ENCODE peak calls at places on chromosomes 4 and X, in seven cellular contexts. D, K, V, P, B, C and Z are unnamed samples.

GRCh38 chr4:148951346-148951745 is 509.1 kb upstream of the NR3C2 start:
- DNase-seq in V (no peak), D (no peak), C (no peak), P (no peak), B (no peak), K (no peak), Z (no peak)

GRCh38 chrX:38175140-38175539 is 45.5 kb downstream of the SRPX start:
- DNase-seq in D (peak; percentile 38), K (peak; percentile 7), P (peak; percentile 27), C (peak; percentile 3), B (peak; percentile 24), V (peak; percentile 48), Z (peak; percentile 28)

GRCh38 chr4:11051181-11051580 is 366.6 kb upstream of the CLNK start:
- DNase-seq in K (no peak), C (no peak), B (no peak), V (no peak), P (no peak), D (no peak), Z (no peak)

GRCh38 chr4:88823058-88823919 is 125.7 kb upstream of the NAP1L5 start:
- DNase-seq in K (peak; percentile 59), B (peak; percentile 29), C (peak; percentile 57), D (peak; percentile 26), P (peak; percentile 61), V (peak; percentile 15), Z (peak; percentile 81)

GRCh38 chr4:8260656-8261111 is 8.9 kb upstream of the HTRA3 start:
- DNase-seq in V (peak; percentile 47), K (no peak), C (no peak), P (no peak), B (no peak), D (peak; percentile 74), Z (no peak)

GRCh38 chrX:121802881-121803412 is 755.5 kb downstream of the GLUD2 start:
- DNase-seq in V (no peak), K (no peak), B (no peak), P (no peak), C (no peak), D (no peak), Z (no peak)

GRCh38 chr4:151117371-151117962 is 18.0 kb downstream of the RPS3A start:
- DNase-seq in B (peak; percentile 37), K (no peak), C (no peak), V (peak; percentile 35), P (peak; percentile 78), D (peak; percentile 65), Z (peak; percentile 69)

GRCh38 chr4:159256037-159256436 is 153.2 kb downstream of the RAPGEF2 start:
- DNase-seq in V (no peak), B (no peak), K (no peak), C (no peak), D (no peak), P (no peak), Z (no peak)

GRCh38 chr4:81392164-81392563 is 79.5 kb downstream of the RASGEF1B start:
- DNase-seq in D (no peak), C (no peak), P (no peak), K (no peak), B (no peak), V (no peak), Z (no peak)

GRCh38 chr4:20249333-20249732 is 2.4 kb upstream of the SLIT2 start:
- DNase-seq in D (peak; percentile 51), K (no peak), V (no peak), B (peak; percentile 12), C (no peak), P (no peak), Z (no peak)

GRCh38 chr4:169407217-169407845 is 136.6 kb upstream of the SH3RF1 start:
- DNase-seq in B (no peak), K (no peak), V (no peak), D (no peak), C (no peak), P (no peak), Z (no peak)

GRCh38 chr4:54550415-54551171 is 107.2 kb upstream of the KIT start:
- DNase-seq in D (no peak), P (no peak), C (no peak), K (no peak), B (no peak), V (no peak), Z (no peak)

GRCh38 chrX:6002056-6002455 is 226.6 kb downstream of the NLGN4X start:
- DNase-seq in P (no peak), V (no peak), B (no peak), K (no peak), C (no peak), D (no peak), Z (no peak)

GRCh38 chr4:150579591-150580234 is 2.2 kb upstream of the MAB21L2 start:
- DNase-seq in D (peak; percentile 57), K (no peak), V (no peak), P (no peak), C (no peak), B (no peak), Z (no peak)

GRCh38 chr4:160481696-160482330 is 1378.9 kb downstream of the RAPGEF2 start:
- DNase-seq in D (no peak), V (no peak), K (no peak), B (no peak), C (no peak), P (no peak), Z (no peak)

GRCh38 chr4:182267048-182267447 is 23.8 kb downstream of the TENM3 start:
- DNase-seq in B (no peak), D (no peak), V (no peak), P (no peak), C (no peak), K (no peak), Z (no peak)

GRCh38 chrX:145396612-145397011 is 149.3 kb downstream of the SPANXN1 start:
- DNase-seq in C (no peak), K (no peak), D (no peak), P (no peak), B (no peak), V (no peak), Z (no peak)

GRCh38 chr4:62324215-62324614 is 1124.1 kb downstream of the ADGRL3 start:
- DNase-seq in K (no peak), P (no peak), C (no peak), V (no peak), D (no peak), B (no peak), Z (no peak)

GRCh38 chr4:183688216-183688615 is 29.1 kb downstream of the TRAPPC11 start:
- DNase-seq in D (no peak), B (no peak), V (no peak), P (no peak), C (no peak), K (no peak), Z (no peak)

GRCh38 chr4:19776929-19777328 is 474.8 kb upstream of the SLIT2 start:
- DNase-seq in B (no peak), P (no peak), K (no peak), D (no peak), C (no peak), V (no peak), Z (no peak)

GRCh38 chr4:56662782-56663468 is 18.2 kb downstream of the HOPX start:
- DNase-seq in B (no peak), K (peak; percentile 36), P (no peak), V (no peak), C (no peak), D (no peak), Z (no peak)

GRCh38 chrX:13938766-13939530 is 90.7 kb downstream of the GEMIN8 start:
- DNase-seq in C (no peak), K (no peak), V (no peak), D (no peak), P (no peak), B (no peak), Z (no peak)

GRCh38 chrX:9873952-9874351 is 87.7 kb downstream of the SHROOM2 start:
- DNase-seq in B (peak; percentile 10), K (no peak), P (peak; percentile 24), D (peak; percentile 37), C (no peak), V (no peak), Z (peak; percentile 35)

GRCh38 chr4:182745268-182745667 is 171.9 kb downstream of the DCTD start:
- DNase-seq in K (no peak), D (peak; percentile 41), P (no peak), C (no peak), V (no peak), B (no peak), Z (no peak)

GRCh38 chrX:51332188-51332942 is at the start of gene NUDT10:
- DNase-seq in V (peak; percentile 83), D (peak; percentile 81), K (peak; percentile 29), B (no peak), P (no peak), C (no peak), Z (no peak)

GRCh38 chrX:154411981-154412340 is 622 bp downstream of the TAFAZZIN start:
- DNase-seq in V (no peak), C (no peak), B (no peak), D (peak; percentile 81), P (peak; percentile 45), K (no peak), Z (peak; percentile 62)

GRCh38 chrX:57678686-57679428 is 1.2 kb downstream of the NLRP2B start:
- DNase-seq in P (no peak), K (no peak), B (no peak), V (no peak), D (no peak), C (no peak), Z (no peak)

GRCh38 chr4:136097676-136098075 is 1434.6 kb downstream of the PCDH18 start:
- DNase-seq in V (no peak), B (no peak), K (no peak), P (no peak), C (no peak), D (no peak), Z (no peak)

GRCh38 chrX:136880003-136880451 is 498 bp downstream of the RBMX start:
- DNase-seq in K (no peak), V (no peak), B (no peak), P (no peak), C (no peak), D (peak; percentile 18), Z (no peak)

GRCh38 chr4:86640469-86640868 is 46.4 kb downstream of the PTPN13 start:
- DNase-seq in P (no peak), K (no peak), V (no peak), B (no peak), C (no peak), D (no peak), Z (no peak)
- TF ChIP-seq YY1 in P (no peak), K (no peak), V (no peak), B (no peak), C (no peak), D (no peak), Z (no peak)

GRCh38 chrX:69182818-69183375 is 17.6 kb upstream of the PJA1 start:
- DNase-seq in C (no peak), D (no peak), P (no peak), V (no peak), K (no peak), B (no peak), Z (no peak)
- TF ChIP-seq YY1 in C (no peak), D (no peak), P (no peak), V (no peak), K (no peak), B (no peak), Z (no peak)

GRCh38 chr4:48093949-48094550 is 40.0 kb downstream of the TXK start:
- DNase-seq in P (no peak), D (no peak), K (peak; percentile 15), V (no peak), C (no peak), B (no peak), Z (no peak)
- TF ChIP-seq YY1 in P (no peak), D (no peak), K (no peak), V (no peak), C (no peak), B (no peak), Z (no peak)

DNA sequence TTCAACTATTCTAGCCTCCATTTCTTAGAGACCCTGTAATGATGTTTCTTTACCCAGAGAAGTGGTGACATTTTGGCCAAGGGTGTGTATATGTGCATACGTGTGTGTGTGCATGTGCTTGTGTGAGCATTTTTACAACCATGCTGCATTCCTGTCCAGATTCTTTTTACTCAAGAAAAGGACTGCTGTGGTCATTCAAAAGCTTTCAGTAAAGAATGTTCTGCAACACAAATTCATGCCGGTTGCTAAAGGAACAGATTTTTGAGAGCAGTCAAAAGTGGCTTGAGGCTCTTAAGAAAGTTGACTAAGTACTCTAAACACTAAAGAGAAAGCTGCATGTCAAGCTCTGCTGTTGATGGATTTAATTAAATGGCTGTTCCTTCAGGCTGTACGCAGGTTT is 65.0 kb upstream of the FMR1 start:
- DNase-seq in P (no peak), B (no peak), C (no peak), K (no peak), D (no peak), V (no peak), Z (no peak)
- TF ChIP-seq YY1 in P (no peak), B (no peak), C (no peak), K (no peak), D (no peak), V (no peak), Z (no peak)